ENCODE peak calls at places on chromosomes 2 and 18, in eight cellular contexts. One of them, this sample, is unnamed.

GRCh38 chr2:85888020-85888744 is 608 bp downstream of the ST3GAL5 start:
- DNase-seq in cardiac fibroblast: peak
- DNase-seq in progenitor cell of endocrine pancreas: peak
- DNase-seq in stimulated activated CD8-positive, alpha-beta memory T cell treated with anti-CD3 and anti-CD28 coated beads, Interleukin-12 subunit alpha, Interleukin-12 subunit beta, amount 100 ng/mL, for 4 hours: peak
- DNase-seq in C1 segment of cervical spinal cord: peak
- DNase-seq in GM06990: peak
- DNase-seq in psoas muscle: peak
- DNase-seq in stimulated activated CD4-positive, alpha-beta T cell treated with anti-CD3 and anti-CD28 coated beads, Interleukin-15, amount 100 ng/mL, for 1 hour: peak
- DNase-seq in this sample: no peak

GRCh38 chr18:45666006-45666405 is 50.7 kb downstream of the SLC14A2 start:
- DNase-seq in cardiac fibroblast: no peak
- DNase-seq in progenitor cell of endocrine pancreas: no peak
- DNase-seq in stimulated activated CD8-positive, alpha-beta memory T cell treated with anti-CD3 and anti-CD28 coated beads, Interleukin-12 subunit alpha, Interleukin-12 subunit beta, amount 100 ng/mL, for 4 hours: no peak
- DNase-seq in C1 segment of cervical spinal cord: no peak
- DNase-seq in GM06990: no peak
- DNase-seq in psoas muscle: no peak
- DNase-seq in stimulated activated CD4-positive, alpha-beta T cell treated with anti-CD3 and anti-CD28 coated beads, Interleukin-15, amount 100 ng/mL, for 1 hour: no peak
- DNase-seq in this sample: no peak

GRCh38 chr18:62485684-62486083 is 37.1 kb upstream of the ZCCHC2 start:
- DNase-seq in cardiac fibroblast: peak
- DNase-seq in progenitor cell of endocrine pancreas: no peak
- DNase-seq in stimulated activated CD8-positive, alpha-beta memory T cell treated with anti-CD3 and anti-CD28 coated beads, Interleukin-12 subunit alpha, Interleukin-12 subunit beta, amount 100 ng/mL, for 4 hours: no peak
- DNase-seq in C1 segment of cervical spinal cord: no peak
- DNase-seq in GM06990: no peak
- DNase-seq in psoas muscle: no peak
- DNase-seq in stimulated activated CD4-positive, alpha-beta T cell treated with anti-CD3 and anti-CD28 coated beads, Interleukin-15, amount 100 ng/mL, for 1 hour: no peak
- DNase-seq in this sample: peak

GRCh38 chr2:240369725-240370585 is 65.5 kb upstream of the GPC1 start:
- DNase-seq in cardiac fibroblast: peak
- DNase-seq in progenitor cell of endocrine pancreas: no peak
- DNase-seq in stimulated activated CD8-positive, alpha-beta memory T cell treated with anti-CD3 and anti-CD28 coated beads, Interleukin-12 subunit alpha, Interleukin-12 subunit beta, amount 100 ng/mL, for 4 hours: no peak
- DNase-seq in C1 segment of cervical spinal cord: peak
- DNase-seq in GM06990: no peak
- DNase-seq in psoas muscle: peak
- DNase-seq in stimulated activated CD4-positive, alpha-beta T cell treated with anti-CD3 and anti-CD28 coated beads, Interleukin-15, amount 100 ng/mL, for 1 hour: no peak
- DNase-seq in this sample: peak

GRCh38 chr18:79470547-79470946 is 74.8 kb downstream of the NFATC1 start:
- DNase-seq in cardiac fibroblast: no peak
- DNase-seq in progenitor cell of endocrine pancreas: no peak
- DNase-seq in stimulated activated CD8-positive, alpha-beta memory T cell treated with anti-CD3 and anti-CD28 coated beads, Interleukin-12 subunit alpha, Interleukin-12 subunit beta, amount 100 ng/mL, for 4 hours: no peak
- DNase-seq in C1 segment of cervical spinal cord: no peak
- DNase-seq in GM06990: no peak
- DNase-seq in psoas muscle: no peak
- DNase-seq in stimulated activated CD4-positive, alpha-beta T cell treated with anti-CD3 and anti-CD28 coated beads, Interleukin-15, amount 100 ng/mL, for 1 hour: no peak
- DNase-seq in this sample: no peak

GRCh38 chr18:57107141-57107832 is 39.6 kb upstream of the BOD1L2 start:
- DNase-seq in cardiac fibroblast: peak
- DNase-seq in progenitor cell of endocrine pancreas: peak
- DNase-seq in stimulated activated CD8-positive, alpha-beta memory T cell treated with anti-CD3 and anti-CD28 coated beads, Interleukin-12 subunit alpha, Interleukin-12 subunit beta, amount 100 ng/mL, for 4 hours: no peak
- DNase-seq in C1 segment of cervical spinal cord: no peak
- DNase-seq in GM06990: no peak
- DNase-seq in psoas muscle: no peak
- DNase-seq in stimulated activated CD4-positive, alpha-beta T cell treated with anti-CD3 and anti-CD28 coated beads, Interleukin-15, amount 100 ng/mL, for 1 hour: no peak
- DNase-seq in this sample: no peak

GRCh38 chr2:130764821-130765115 is 9.4 kb downstream of the AMER3 start:
- DNase-seq in cardiac fibroblast: no peak
- DNase-seq in progenitor cell of endocrine pancreas: no peak
- DNase-seq in stimulated activated CD8-positive, alpha-beta memory T cell treated with anti-CD3 and anti-CD28 coated beads, Interleukin-12 subunit alpha, Interleukin-12 subunit beta, amount 100 ng/mL, for 4 hours: no peak
- DNase-seq in C1 segment of cervical spinal cord: no peak
- DNase-seq in GM06990: no peak
- DNase-seq in psoas muscle: no peak
- DNase-seq in stimulated activated CD4-positive, alpha-beta T cell treated with anti-CD3 and anti-CD28 coated beads, Interleukin-15, amount 100 ng/mL, for 1 hour: no peak
- DNase-seq in this sample: no peak

GRCh38 chr18:36899289-36899688 is 70.4 kb downstream of the KIAA1328 start:
- DNase-seq in cardiac fibroblast: peak
- DNase-seq in progenitor cell of endocrine pancreas: no peak
- DNase-seq in stimulated activated CD8-positive, alpha-beta memory T cell treated with anti-CD3 and anti-CD28 coated beads, Interleukin-12 subunit alpha, Interleukin-12 subunit beta, amount 100 ng/mL, for 4 hours: no peak
- DNase-seq in C1 segment of cervical spinal cord: no peak
- DNase-seq in GM06990: no peak
- DNase-seq in psoas muscle: no peak
- DNase-seq in stimulated activated CD4-positive, alpha-beta T cell treated with anti-CD3 and anti-CD28 coated beads, Interleukin-15, amount 100 ng/mL, for 1 hour: no peak
- DNase-seq in this sample: no peak

GRCh38 chr2:239322414-239323086 is 78.3 kb downstream of the HDAC4 start:
- DNase-seq in cardiac fibroblast: peak
- DNase-seq in progenitor cell of endocrine pancreas: no peak
- DNase-seq in stimulated activated CD8-positive, alpha-beta memory T cell treated with anti-CD3 and anti-CD28 coated beads, Interleukin-12 subunit alpha, Interleukin-12 subunit beta, amount 100 ng/mL, for 4 hours: no peak
- DNase-seq in C1 segment of cervical spinal cord: no peak
- DNase-seq in GM06990: no peak
- DNase-seq in psoas muscle: no peak
- DNase-seq in stimulated activated CD4-positive, alpha-beta T cell treated with anti-CD3 and anti-CD28 coated beads, Interleukin-15, amount 100 ng/mL, for 1 hour: no peak
- DNase-seq in this sample: no peak